ENCODE peak calls at places on chromosomes 5 and 9, in five cellular contexts. K is SJSA1; O is CD8-positive, alpha-beta T cell; A is H9; T is spleen. W is an unnamed sample.

GRCh38 chr5:65855758-65856157 is 70.6 kb upstream of the ERBIN start:
- DNase-seq in A (no peak), O (no peak), K (no peak), T (no peak), W (no peak)

GRCh38 chr9:69594180-69594579 is 78.0 kb downstream of the APBA1 start:
- DNase-seq in A (no peak), K (no peak), T (no peak), O (no peak), W (no peak)

GRCh38 chr9:115850548-115851304 is 302.9 kb upstream of the PAPPA start:
- DNase-seq in O (no peak), K (peak; percentile 59), T (no peak), A (no peak), W (no peak)

GRCh38 chr5:74239268-74239667 is 401.3 kb downstream of the ENC1 start:
- DNase-seq in T (no peak), A (no peak), O (no peak), K (no peak), W (no peak)

GRCh38 chr5:126656397-126657007 is 55.8 kb downstream of the PHAX start:
- DNase-seq in O (no peak), T (no peak), K (peak; percentile 40), A (no peak), W (peak; percentile 51)

GRCh38 chr9:126391713-126392661 is 65.4 kb downstream of the MVB12B start:
- DNase-seq in K (peak; percentile 91), O (no peak), A (no peak), T (no peak), W (no peak)

GRCh38 chr5:141848771-141849370 is 29.3 kb downstream of the PCDH1 start:
- DNase-seq in T (no peak), K (peak; percentile 85), O (no peak), A (peak; percentile 95), W (peak; percentile 86)

GRCh38 chr9:25677301-25678146 is 720 bp downstream of the TUSC1 start:
- DNase-seq in K (peak; percentile 0), A (peak; percentile 78), T (peak; percentile 89), O (no peak), W (peak; percentile 88)

GRCh38 chr9:93949073-93949693 is 6.0 kb downstream of the BARX1 start:
- DNase-seq in K (no peak), A (peak; percentile 64), O (no peak), T (no peak), W (no peak)

GRCh38 chr5:143588933-143589662 is 185.6 kb upstream of the NR3C1 start:
- DNase-seq in K (no peak), O (no peak), T (no peak), A (no peak), W (peak; percentile 76)

GRCh38 chr5:52007230-52007858 is 624.1 kb downstream of the ISL1 start:
- DNase-seq in K (peak; percentile 12), O (no peak), A (peak; percentile 33), T (no peak), W (peak; percentile 53)

GRCh38 chr9:16915126-16915831 is 44.8 kb upstream of the BNC2 start:
- DNase-seq in A (no peak), T (no peak), O (no peak), K (no peak), W (no peak)

GRCh38 chr5:27316283-27316675 is 277.9 kb upstream of the CDH9 start:
- DNase-seq in T (no peak), O (no peak), K (peak; percentile 18), A (no peak), W (no peak)

GRCh38 chr9:108515856-108516255 is 339.9 kb downstream of the ACTL7B start:
- DNase-seq in K (no peak), A (peak; percentile 32), O (no peak), T (no peak), W (no peak)

GRCh38 chr9:70411141-70411929 is 3.1 kb downstream of the KLF9 start:
- DNase-seq in K (peak; percentile 55), T (peak; percentile 79), O (peak; percentile 53), A (no peak), W (peak; percentile 65)

GRCh38 chr9:68947842-68948569 is 65.9 kb downstream of the PRKACG start:
- DNase-seq in T (no peak), A (no peak), O (no peak), K (no peak), W (no peak)

GRCh38 chr9:96327694-96328352 is 25.8 kb upstream of the HSD17B3 start:
- DNase-seq in A (no peak), K (peak; percentile 49), O (peak; percentile 54), T (no peak), W (peak; percentile 65)

GRCh38 chr9:13113201-13113600 is 166.3 kb downstream of the MPDZ start:
- DNase-seq in K (peak; percentile 2), O (no peak), T (no peak), A (no peak), W (no peak)

GRCh38 chr5:120228262-120229031 is 235.7 kb upstream of the PRR16 start:
- DNase-seq in A (peak; percentile 65), T (no peak), O (no peak), K (no peak), W (no peak)

GRCh38 chr5:56696900-56697299 is 118.4 kb upstream of the MAP3K1 start:
- DNase-seq in K (no peak), T (no peak), A (no peak), O (no peak), W (no peak)

GRCh38 chr9:127928232-127929043 is 2.1 kb downstream of the PIP5KL1 start:
- DNase-seq in O (no peak), T (no peak), A (peak; percentile 55), K (no peak), W (no peak)

GRCh38 chr5:56734066-56734766 is 81.1 kb upstream of the MAP3K1 start:
- DNase-seq in O (no peak), A (no peak), T (no peak), K (no peak), W (no peak)

GRCh38 chr9:21395778-21396717 is 10.8 kb upstream of the IFNA2 start:
- DNase-seq in T (peak; percentile 88), O (peak; percentile 79), K (peak; percentile 23), A (peak; percentile 77), W (peak; percentile 20)

GRCh38 chr5:157339409-157339808 is 73.5 kb downstream of the CYFIP2 start:
- DNase-seq in T (no peak), A (no peak), O (no peak), K (no peak), W (no peak)

GRCh38 chr9:130106860-130107848 is 53.4 kb downstream of the GPR107 start:
- DNase-seq in O (peak; percentile 91), K (peak; percentile 66), T (peak; percentile 91), A (peak; percentile 57), W (peak; percentile 68)

GRCh38 chr9:85430659-85431370 is 310.9 kb downstream of the AGTPBP1 start:
- DNase-seq in A (no peak), K (no peak), O (no peak), T (no peak), W (no peak)

GRCh38 chr9:19967567-19968459 is 179.0 kb upstream of the SLC24A2 start:
- DNase-seq in A (peak; percentile 43), K (peak; percentile 26), T (no peak), O (no peak), W (no peak)

GRCh38 chr5:89230178-89230577 is 347.2 kb upstream of the MEF2C start:
- DNase-seq in A (no peak), O (no peak), T (no peak), K (no peak), W (no peak)

GRCh38 chr9:22010881-22011625 is 1.9 kb upstream of the CDKN2B start:
- DNase-seq in K (no peak), O (no peak), T (peak; percentile 52), A (peak; percentile 67), W (no peak)

GRCh38 chr5:167939686-167940085 is 351.8 kb upstream of the WWC1 start:
- DNase-seq in T (no peak), K (no peak), A (no peak), O (no peak), W (no peak)

GRCh38 chr5:167940911-167941310 is 350.5 kb upstream of the WWC1 start:
- DNase-seq in O (no peak), T (no peak), A (no peak), K (no peak), W (no peak)

GRCh38 chr5:167937628-167938000 is 353.8 kb upstream of the WWC1 start:
- DNase-seq in T (no peak), O (no peak), A (no peak), K (peak; percentile 38), W (no peak)

GRCh38 chr5:167934561-167934971 is 356.9 kb upstream of the WWC1 start:
- DNase-seq in T (peak; percentile 70), A (no peak), O (no peak), K (no peak), W (no peak)

GRCh38 chr5:167936944-167937627 is 354.4 kb upstream of the WWC1 start:
- DNase-seq in K (no peak), O (no peak), T (no peak), A (no peak), W (no peak)
- H3K4me1 ChIP-seq in K (peaks cover 21% of the 10 kb centered on the region), O (no peaks in the 10 kb centered on the region), T (no peaks in the 10 kb centered on the region), A (no peaks in the 10 kb centered on the region), W (no peaks in the 10 kb centered on the region)

DNA sequence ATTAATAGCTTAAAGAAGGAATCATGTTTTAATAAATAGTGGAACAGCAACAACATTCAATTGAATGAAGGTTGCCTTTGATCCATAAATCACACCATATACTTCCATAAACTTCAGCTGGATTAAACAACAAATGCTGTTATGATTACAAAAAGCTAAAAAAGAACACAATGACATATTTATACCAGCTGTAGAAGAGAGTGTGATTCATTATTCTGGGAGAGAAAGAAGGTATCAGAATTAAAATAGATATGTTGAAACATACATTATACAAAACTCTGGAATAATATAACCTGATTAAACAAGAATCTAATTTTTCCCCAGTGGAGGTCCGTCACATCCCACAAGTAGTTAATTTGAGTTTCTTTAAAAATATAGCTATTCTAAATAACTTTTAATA is 7.5 kb upstream of the RECK start:
- DNase-seq in K (no peak), O (no peak), T (no peak), A (no peak), W (no peak)
- H3K27ac ChIP-seq in K (peak overlapping the region; percentile 31), O (no peak overlapping the region), T (no peak overlapping the region), A (no peak overlapping the region), W (no peak overlapping the region)

DNA sequence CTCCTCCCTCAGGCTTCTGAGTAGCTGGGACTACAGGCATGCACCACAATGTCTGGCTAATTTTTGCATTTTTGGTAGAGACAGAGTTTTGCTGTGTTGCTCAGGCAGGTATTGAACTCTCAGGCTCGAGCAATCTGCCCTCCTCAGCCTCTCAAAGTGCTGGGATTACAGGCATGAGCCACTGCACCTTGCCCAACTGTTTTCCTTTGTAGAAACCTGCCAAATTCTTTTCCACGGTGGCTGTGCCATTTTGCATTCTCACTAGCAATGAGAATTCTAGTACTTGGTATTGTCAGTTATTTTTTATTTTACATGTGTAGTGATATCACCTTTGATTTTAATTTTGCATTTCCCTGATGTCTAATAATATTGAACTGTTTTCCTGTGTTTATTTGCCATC is 7.8 kb downstream of the RMI1 start:
- DNase-seq in T (no peak), O (no peak), K (no peak), A (no peak), W (no peak)
- H3K4me1 ChIP-seq in T (peaks cover 30% of the 10 kb centered on the region), O (no peaks in the 10 kb centered on the region), K (peaks cover 12% of the 10 kb centered on the region), A (no peaks in the 10 kb centered on the region), W (no peaks in the 10 kb centered on the region)

DNA sequence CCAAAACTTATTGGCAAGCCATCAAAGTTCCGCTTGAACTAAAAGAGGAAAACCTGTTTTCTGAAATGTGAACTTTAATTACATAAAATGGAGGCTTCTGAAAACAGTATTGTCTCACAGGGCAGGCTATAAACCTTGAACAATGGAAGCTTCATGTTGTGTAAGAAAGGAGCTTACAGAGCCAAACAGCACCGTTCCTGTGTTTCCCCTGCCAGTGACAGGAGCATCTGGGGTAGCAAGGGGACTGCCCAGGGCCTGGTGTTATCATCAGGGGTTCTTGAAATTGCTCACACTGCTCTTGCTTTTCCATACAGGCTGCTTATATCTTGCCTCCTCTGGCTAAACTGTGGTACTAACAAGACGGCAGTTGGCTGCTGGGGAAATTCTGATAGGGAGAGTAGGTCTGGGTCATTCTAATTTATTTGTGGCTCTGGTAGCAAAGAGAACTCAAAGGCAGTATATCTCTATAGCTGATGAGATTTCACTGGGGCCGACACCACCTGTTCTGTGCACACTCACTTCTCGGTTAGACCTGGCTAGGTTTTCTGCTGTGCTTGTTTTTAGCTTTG is 40.4 kb downstream of the BASP1 start:
- DNase-seq in A (no peak), K (no peak), O (no peak), T (no peak), W (no peak)
- H3K27ac ChIP-seq in A (no peak overlapping the region), K (peak overlapping the region; percentile 3), O (no peak overlapping the region), T (peak overlapping the region; percentile 81), W (no peak overlapping the region)